ENCODE peak calls at places on chromosomes 1 and 21, in four cellular contexts. O is spleen, M is left ventricle myocardium inferior, S is HFF-Myc. H is an unnamed sample.

GRCh38 chr1:110675060-110675791 is 486 bp upstream of the KCNA3 start:
- DNase-seq in O (peak; percentile 90), M (no peak), S (no peak), H (no peak)

GRCh38 chr1:29855761-29856160 is 619.4 kb downstream of the PTPRU start:
- DNase-seq in O (peak; percentile 29), S (no peak), M (no peak), H (no peak)

GRCh38 chr1:222909586-222909985 is 94.7 kb downstream of the DISP1 start:
- DNase-seq in O (no peak), S (no peak), M (no peak), H (no peak)

GRCh38 chr1:210001751-210002150 is 63.7 kb downstream of the SYT14 start:
- DNase-seq in M (no peak), O (no peak), S (no peak), H (no peak)

GRCh38 chr1:57133686-57134085 is 167.9 kb upstream of the C8B start:
- DNase-seq in S (no peak), O (no peak), M (no peak), H (no peak)

GRCh38 chr1:70143052-70143659 is 62.2 kb downstream of the LRRC40 start:
- DNase-seq in M (no peak), O (no peak), S (peak; percentile 20), H (no peak)

GRCh38 chr1:14970115-14970798 is 183.3 kb upstream of the TMEM51 start:
- DNase-seq in S (peak; percentile 89), M (peak; percentile 42), O (no peak), H (peak; percentile 83)

GRCh38 chr1:165527673-165528072 is 16.1 kb upstream of the LRRC52 start:
- DNase-seq in S (no peak), M (no peak), O (no peak), H (no peak)

GRCh38 chr21:46003575-46004007 is 22.0 kb downstream of the COL6A1 start:
- DNase-seq in S (no peak), O (peak; percentile 73), M (no peak), H (no peak)

GRCh38 chr1:5991784-5992033 is 516 bp downstream of the NPHP4 start:
- DNase-seq in M (peak; percentile 54), O (no peak), S (no peak), H (no peak)

GRCh38 chr1:92085727-92086126 is 5.6 kb downstream of the BTBD8 start:
- DNase-seq in S (no peak), M (no peak), O (no peak), H (no peak)

GRCh38 chr1:53957231-53957818 is 11.2 kb downstream of the LRRC42 start:
- DNase-seq in S (no peak), O (no peak), M (no peak), H (peak; percentile 55)

GRCh38 chr1:1309525-1310385 is 1.4 kb downstream of the PUSL1 start:
- DNase-seq in O (no peak), M (no peak), S (no peak), H (no peak)

GRCh38 chr21:40120944-40121575 is 253.8 kb downstream of the PCP4 start:
- DNase-seq in S (no peak), M (no peak), O (no peak), H (no peak)

GRCh38 chr21:34874689-34875513 is 174.2 kb downstream of the RUNX1 start:
- DNase-seq in S (no peak), O (no peak), M (no peak), H (no peak)

GRCh38 chr1:206748348-206749034 is 22.1 kb upstream of the IL19 start:
- DNase-seq in O (no peak), M (no peak), S (no peak), H (no peak)

GRCh38 chr1:36743286-36744005 is 260.7 kb upstream of the CSF3R start:
- DNase-seq in M (no peak), S (no peak), O (no peak), H (no peak)

GRCh38 chr1:183051546-183051945 is 28.3 kb downstream of the LAMC1 start:
- DNase-seq in O (no peak), S (no peak), M (no peak), H (no peak)

GRCh38 chr1:46193984-46194570 is 4.2 kb downstream of the POMGNT1 start:
- DNase-seq in S (no peak), O (no peak), M (no peak), H (no peak)

GRCh38 chr1:197696372-197696771 is 78.9 kb downstream of the DENND1B start:
- DNase-seq in M (no peak), O (no peak), S (no peak), H (no peak)

GRCh38 chr1:151720974-151721787 is at the start of gene RIIAD1:
- DNase-seq in O (peak; percentile 87), M (peak; percentile 38), S (no peak), H (no peak)

GRCh38 chr21:31282095-31282709 is 61.9 kb downstream of the TIAM1 start:
- DNase-seq in M (peak; percentile 17), S (peak; percentile 15), O (no peak), H (peak; percentile 61)

GRCh38 chr1:235470741-235471439 is 33.4 kb downstream of the B3GALNT2 start:
- DNase-seq in O (no peak), M (no peak), S (no peak), H (no peak)
- H3K4me3 ChIP-seq in O (no peak overlapping the region), M (no peak overlapping the region), S (no peak overlapping the region), H (no peak overlapping the region)

GRCh38 chr1:119184972-119185371 is 44.5 kb upstream of the WARS2 start:
- DNase-seq in S (no peak), O (no peak), M (no peak), H (no peak)
- H3K4me3 ChIP-seq in S (no peak overlapping the region), O (no peak overlapping the region), M (no peak overlapping the region), H (no peak overlapping the region)

GRCh38 chr1:112995890-112996289 is 39.9 kb upstream of the SLC16A1 start:
- DNase-seq in O (no peak), M (no peak), S (no peak), H (no peak)

GRCh38 chr1:112988367-112988766 is 32.4 kb upstream of the SLC16A1 start:
- DNase-seq in O (no peak), M (no peak), S (no peak), H (no peak)

GRCh38 chr1:112990271-112990670 is 34.3 kb upstream of the SLC16A1 start:
- DNase-seq in S (no peak), O (no peak), M (no peak), H (no peak)

GRCh38 chr1:112992780-112993179 is 36.8 kb upstream of the SLC16A1 start:
- DNase-seq in O (no peak), M (no peak), S (no peak), H (no peak)

GRCh38 chr1:112991721-112992120 is 35.7 kb upstream of the SLC16A1 start:
- DNase-seq in O (no peak), M (no peak), S (no peak), H (no peak)
- H3K4me3 ChIP-seq in O (no peak overlapping the region), M (no peak overlapping the region), S (no peak overlapping the region), H (no peak overlapping the region)

GRCh38 chr1:201504799-201505504 is 2.0 kb downstream of the CSRP1 start:
- DNase-seq in M (no peak), S (no peak), O (peak; percentile 37), H (no peak)
- H3K4me3 ChIP-seq in M (peak overlapping the region; percentile 82), S (peak overlapping the region; percentile 70), O (no peak overlapping the region), H (no peak overlapping the region)

DNA sequence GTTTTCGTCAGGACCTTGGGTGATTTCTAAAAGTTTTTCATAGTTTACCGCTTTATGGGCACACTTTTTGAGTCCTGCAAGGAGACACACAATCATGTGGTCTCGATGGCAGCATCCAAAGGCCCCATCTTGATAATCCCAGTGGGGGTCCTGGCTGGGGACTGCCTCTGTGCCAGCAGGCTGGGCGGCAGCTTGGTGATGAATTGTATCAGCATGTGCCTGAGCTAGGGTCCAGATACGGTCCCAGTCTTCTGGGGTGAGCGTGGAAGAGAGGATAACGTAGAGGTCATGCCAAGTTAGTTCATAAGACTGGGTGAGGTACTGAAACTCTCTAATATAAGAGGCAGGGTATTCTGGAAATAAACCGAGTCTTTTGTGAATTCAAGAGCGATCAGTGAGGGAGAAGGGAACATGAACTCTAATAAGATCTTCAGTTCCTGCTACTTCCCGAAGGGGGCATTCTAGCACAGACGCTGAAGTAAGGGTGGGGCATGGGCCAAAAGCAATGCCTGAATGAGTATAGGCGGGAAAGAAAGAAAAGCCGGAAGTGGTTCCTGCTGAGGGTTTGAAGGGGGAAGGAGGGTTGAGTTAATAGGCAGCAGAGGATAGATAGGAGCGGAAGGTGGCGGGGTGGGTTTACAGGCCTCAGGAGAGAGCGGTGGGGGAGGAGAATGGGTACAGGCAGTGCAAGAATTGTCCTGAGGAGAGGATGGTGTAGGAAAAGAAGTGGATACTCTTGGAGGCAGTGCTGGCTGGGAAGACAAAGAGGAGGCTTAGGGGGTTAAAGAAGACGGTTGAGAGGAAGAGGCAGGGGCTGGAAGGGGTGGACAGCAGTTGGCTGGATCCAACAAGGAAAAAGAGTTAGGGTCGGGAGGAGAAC is 1.6 kb downstream of the ERVH48-1 start:
- DNase-seq in O (peak; percentile 78), S (peak; percentile 81), M (peak; percentile 36), H (peak; percentile 70)
- H3K4me3 ChIP-seq in O (no peak overlapping the region), S (no peak overlapping the region), M (peak overlapping the region; percentile 34), H (no peak overlapping the region)

DNA sequence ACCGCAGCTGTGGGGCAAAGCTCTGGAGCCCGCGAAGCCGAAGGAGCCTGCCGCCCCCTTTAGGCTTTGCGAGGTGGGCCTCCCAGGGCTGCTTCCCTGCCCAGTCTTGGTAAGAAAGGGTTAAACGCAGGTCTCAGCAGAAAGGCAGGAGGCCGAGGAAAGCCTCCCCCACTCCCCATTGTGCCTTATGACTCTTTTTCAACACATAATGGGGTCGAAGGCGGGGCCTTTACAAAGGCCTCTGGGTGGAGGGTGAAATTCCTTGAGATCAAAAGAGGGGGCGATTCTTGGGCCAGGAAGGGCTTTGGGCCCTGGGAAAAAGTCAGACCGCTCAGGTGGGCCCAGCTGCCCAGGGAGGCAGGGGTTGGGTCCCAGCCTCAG is 880 bp downstream of the ALPL start:
- DNase-seq in S (no peak), M (no peak), O (no peak), H (no peak)
- H3K4me3 ChIP-seq in S (no peak overlapping the region), M (peak overlapping the region; percentile 64), O (no peak overlapping the region), H (no peak overlapping the region)

DNA sequence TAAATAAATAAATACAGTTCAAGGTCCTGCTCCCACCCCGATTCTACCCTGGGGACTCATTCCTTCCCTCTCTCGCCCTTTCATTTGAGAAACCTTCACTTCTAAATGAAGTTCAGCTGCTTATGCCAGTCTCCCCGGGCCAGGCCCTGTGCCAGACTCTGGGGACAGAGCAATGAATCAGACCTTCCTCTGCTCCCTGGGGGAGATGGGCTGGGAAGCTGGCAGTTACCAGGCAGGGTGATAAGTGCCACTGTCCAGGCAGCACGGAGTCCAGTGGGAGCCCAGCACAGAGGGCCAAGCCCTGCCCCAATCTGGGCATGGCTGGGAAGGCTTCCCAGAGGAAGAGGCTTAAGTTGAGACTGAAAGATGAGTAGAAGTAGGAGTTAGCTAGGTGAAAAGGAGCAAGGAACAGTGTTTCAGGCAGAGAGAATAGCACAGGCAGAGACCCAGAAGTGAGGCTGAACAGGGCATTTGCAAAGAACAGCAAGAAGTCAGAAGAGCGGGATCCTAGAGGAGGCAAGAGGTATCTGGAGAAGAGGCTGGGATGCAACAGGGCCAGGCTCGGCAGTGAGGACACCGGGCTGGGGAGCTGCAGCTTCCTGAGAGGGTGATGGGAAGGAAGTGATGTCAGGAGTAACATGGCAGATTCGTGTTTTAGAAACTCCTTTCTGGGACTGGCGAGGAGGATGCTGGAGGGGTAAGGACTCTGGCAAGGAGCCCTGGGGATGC is 13.5 kb downstream of the KCNQ4 start:
- DNase-seq in M (peak; percentile 59), O (no peak), S (no peak), H (no peak)
- H3K4me3 ChIP-seq in M (no peak overlapping the region), O (no peak overlapping the region), S (no peak overlapping the region), H (no peak overlapping the region)